ENCODE peak calls at places on chromosome 10, in five cellular contexts. D is stimulated activated CD4-positive, alpha-beta T cell treated with anti-CD3 and anti-CD28 coated beads, Interleukin-15, amount 100 ng/mL, for 1 hour; H is activated effector memory CD4-positive, alpha-beta T cell treated with Interleukin-2 at 50 U/mL for 16 hours; A is NCI-H510A; X is activated CD4-positive, CD25-positive, alpha-beta regulatory T cell. I is an unnamed sample.

GRCh38 chr10:111123883-111124282 is 47.1 kb downstream of the ADRA2A start:
- DNase-seq in D (no peak), X (no peak), H (no peak), A (no peak), I (no peak)

GRCh38 chr10:97474918-97475317 is 23.3 kb downstream of the MMS19 start:
- DNase-seq in D (no peak), H (no peak), X (no peak), A (no peak), I (no peak)

GRCh38 chr10:128322950-128323349 is 196.7 kb upstream of the MKI67 start:
- DNase-seq in D (no peak), A (no peak), H (no peak), X (no peak), I (no peak)

GRCh38 chr10:114525368-114525949 is 121.2 kb upstream of the AFAP1L2 start:
- DNase-seq in X (no peak), D (no peak), H (no peak), A (no peak), I (no peak)

GRCh38 chr10:131199646-131200045 is 111.9 kb downstream of the TCERG1L start:
- DNase-seq in A (no peak), D (no peak), X (no peak), H (no peak), I (no peak)

GRCh38 chr10:1084011-1084950 is 28.1 kb downstream of the WDR37 start:
- DNase-seq in H (no peak), A (no peak), X (no peak), D (no peak), I (no peak)

GRCh38 chr10:100637785-100638184 is 102.0 kb downstream of the HIF1AN start:
- DNase-seq in A (no peak), X (no peak), D (no peak), H (no peak), I (no peak)

GRCh38 chr10:95395947-95396449 is 105.2 kb upstream of the PDLIM1 start:
- DNase-seq in X (no peak), D (no peak), H (no peak), A (no peak), I (no peak)

GRCh38 chr10:27558612-27559020 is 54.5 kb downstream of the RAB18 start:
- DNase-seq in H (no peak), A (no peak), X (no peak), D (no peak), I (no peak)

GRCh38 chr10:73953665-73954064 is 42.7 kb downstream of the PLAU start:
- DNase-seq in D (no peak), A (no peak), H (no peak), X (no peak), I (no peak)

GRCh38 chr10:127322286-127322685 is 125.9 kb upstream of the INSYN2A start:
- DNase-seq in D (no peak), A (no peak), H (no peak), X (no peak), I (no peak)

GRCh38 chr10:3933733-3934132 is 148.7 kb upstream of the KLF6 start:
- DNase-seq in D (no peak), H (no peak), X (no peak), A (no peak), I (no peak)

GRCh38 chr10:50439806-50440205 is 183.9 kb downstream of the SGMS1 start:
- DNase-seq in X (no peak), A (no peak), D (no peak), H (no peak), I (no peak)

GRCh38 chr10:99775850-99776249 is 6.6 kb upstream of the ABCC2 start:
- DNase-seq in H (no peak), X (no peak), A (no peak), D (no peak), I (no peak)

GRCh38 chr10:132418520-132419416 is 21.8 kb downstream of the PWWP2B start:
- DNase-seq in X (no peak), A (peak; percentile 87), H (no peak), D (no peak), I (no peak)

GRCh38 chr10:79027147-79028055 is 41.4 kb upstream of the ZMIZ1 start:
- DNase-seq in A (peak; percentile 84), H (no peak), D (no peak), X (no peak), I (no peak)

GRCh38 chr10:63922714-63923317 is 401.6 kb downstream of the REEP3 start:
- DNase-seq in A (no peak), X (no peak), H (no peak), D (no peak), I (no peak)

GRCh38 chr10:80408198-80409085 is at the start of gene PRXL2A:
- DNase-seq in X (peak; percentile 40), A (peak; percentile 73), D (peak; percentile 57), H (peak; percentile 65), I (peak; percentile 67)

GRCh38 chr10:36790000-36790399 is 335.4 kb upstream of the ANKRD30A start:
- DNase-seq in H (no peak), D (no peak), A (no peak), X (no peak), I (no peak)

GRCh38 chr10:98340261-98340675 is 72.3 kb upstream of the LOXL4 start:
- DNase-seq in D (no peak), H (no peak), A (no peak), X (no peak), I (no peak)

GRCh38 chr10:11395581-11396310 is 215.7 kb downstream of the USP6NL start:
- DNase-seq in X (no peak), H (no peak), A (no peak), D (no peak), I (no peak)

I was measured in activated T-helper 1 cell treated with Interleukin-2 at 50 U/mL for 16 hours.